ENCODE peak calls at places on chromosomes 16 and 17, in eight cellular contexts. One of them, this sample, is unnamed.

GRCh38 chr17:57296231-57296630 is 39.9 kb downstream of the MSI2 start:
- DNase-seq in EL: peak; percentile 8
- DNase-seq in NCI-H524: no peak
- DNase-seq in activated naive CD4-positive, alpha-beta T cell: no peak
- DNase-seq in GM03348: no peak
- DNase-seq in activated T-helper 1 cell treated with anti-CD3 and anti-CD28 coated beads, Interleukin-2, amount 50 U/mL, for 16 hours: no peak
- DNase-seq in fibroblast of the aortic adventitia: no peak
- DNase-seq in left lung: no peak
- DNase-seq in this sample: no peak

GRCh38 chr17:7207120-7208001 is 12.3 kb downstream of the DLG4 start:
- DNase-seq in activated T-helper 1 cell treated with anti-CD3 and anti-CD28 coated beads, Interleukin-2, amount 50 U/mL, for 16 hours: no peak
- DNase-seq in activated naive CD4-positive, alpha-beta T cell: no peak
- DNase-seq in fibroblast of the aortic adventitia: peak; percentile 40
- DNase-seq in NCI-H524: no peak
- DNase-seq in left lung: no peak
- DNase-seq in GM03348: peak; percentile 67
- DNase-seq in EL: no peak
- DNase-seq in this sample: no peak

GRCh38 chr16:79717324-79717848 is 116.8 kb upstream of the MAF start:
- DNase-seq in GM03348: no peak
- DNase-seq in activated naive CD4-positive, alpha-beta T cell: no peak
- DNase-seq in left lung: no peak
- DNase-seq in fibroblast of the aortic adventitia: no peak
- DNase-seq in EL: no peak
- DNase-seq in activated T-helper 1 cell treated with anti-CD3 and anti-CD28 coated beads, Interleukin-2, amount 50 U/mL, for 16 hours: no peak
- DNase-seq in NCI-H524: no peak
- DNase-seq in this sample: no peak

GRCh38 chr17:58665946-58666857 is 25.6 kb downstream of the TEX14 start:
- DNase-seq in NCI-H524: no peak
- DNase-seq in left lung: no peak
- DNase-seq in GM03348: no peak
- DNase-seq in activated T-helper 1 cell treated with anti-CD3 and anti-CD28 coated beads, Interleukin-2, amount 50 U/mL, for 16 hours: no peak
- DNase-seq in fibroblast of the aortic adventitia: no peak
- DNase-seq in activated naive CD4-positive, alpha-beta T cell: no peak
- DNase-seq in EL: no peak
- DNase-seq in this sample: no peak

GRCh38 chr16:86483-86952 is 8.5 kb downstream of the MPG start:
- DNase-seq in NCI-H524: no peak
- DNase-seq in fibroblast of the aortic adventitia: no peak
- DNase-seq in activated naive CD4-positive, alpha-beta T cell: no peak
- DNase-seq in activated T-helper 1 cell treated with anti-CD3 and anti-CD28 coated beads, Interleukin-2, amount 50 U/mL, for 16 hours: no peak
- DNase-seq in GM03348: no peak
- DNase-seq in left lung: no peak
- DNase-seq in EL: no peak
- DNase-seq in this sample: no peak

GRCh38 chr17:80455328-80455710 is 21.1 kb downstream of the NPTX1 start:
- DNase-seq in activated naive CD4-positive, alpha-beta T cell: no peak
- DNase-seq in NCI-H524: no peak
- DNase-seq in fibroblast of the aortic adventitia: no peak
- DNase-seq in GM03348: peak; percentile 78
- DNase-seq in activated T-helper 1 cell treated with anti-CD3 and anti-CD28 coated beads, Interleukin-2, amount 50 U/mL, for 16 hours: peak; percentile 25
- DNase-seq in EL: peak; percentile 63
- DNase-seq in left lung: peak; percentile 50
- DNase-seq in this sample: no peak

GRCh38 chr17:48605991-48606891 is 1.5 kb upstream of the HOXB6 start:
- DNase-seq in NCI-H524: no peak
- DNase-seq in activated naive CD4-positive, alpha-beta T cell: no peak
- DNase-seq in GM03348: no peak
- DNase-seq in EL: no peak
- DNase-seq in activated T-helper 1 cell treated with anti-CD3 and anti-CD28 coated beads, Interleukin-2, amount 50 U/mL, for 16 hours: no peak
- DNase-seq in fibroblast of the aortic adventitia: no peak
- DNase-seq in left lung: no peak
- DNase-seq in this sample: no peak

GRCh38 chr16:68737046-68737729 is at the start of gene CDH1:
- DNase-seq in left lung: peak; percentile 88
- DNase-seq in activated naive CD4-positive, alpha-beta T cell: peak; percentile 2
- DNase-seq in activated T-helper 1 cell treated with anti-CD3 and anti-CD28 coated beads, Interleukin-2, amount 50 U/mL, for 16 hours: no peak
- DNase-seq in NCI-H524: no peak
- DNase-seq in fibroblast of the aortic adventitia: no peak
- DNase-seq in GM03348: no peak
- DNase-seq in EL: no peak
- DNase-seq in this sample: peak; percentile 71

This sample was measured in lower leg skin.